ENCODE peak calls at places on chromosomes 6 and 20, in four cellular contexts. X, J, L and D are unnamed samples.

GRCh38 chr20:37907677-37908397 is 4.9 kb downstream of the VSTM2L start:
- DNase-seq in L (no peak), X (peak), J (no peak), D (no peak)

GRCh38 chr20:15834857-15835256 is 738.4 kb downstream of the KIF16B start:
- DNase-seq in X (no peak), L (no peak), J (no peak), D (no peak)

GRCh38 chr20:22805219-22805618 is 220.8 kb upstream of the FOXA2 start:
- DNase-seq in J (peak), L (no peak), X (peak), D (no peak)

GRCh38 chr20:62376112-62377063 is 9.3 kb upstream of the LAMA5 start:
- DNase-seq in J (peak), L (no peak), X (peak), D (no peak)

GRCh38 chr6:115302731-115303130 is 758.0 kb downstream of the FRK start:
- DNase-seq in L (no peak), X (no peak), J (no peak), D (no peak)

GRCh38 chr6:42774201-42774600 is 7.7 kb upstream of the BICRAL start:
- DNase-seq in L (no peak), J (no peak), X (no peak), D (no peak)

GRCh38 chr20:35618372-35619131 is 2.9 kb downstream of the SPAG4 start:
- DNase-seq in L (no peak), J (no peak), X (peak), D (no peak)

GRCh38 chr20:52438326-52438963 is 246.9 kb upstream of the ZFP64 start:
- DNase-seq in J (no peak), L (no peak), X (no peak), D (peak)

GRCh38 chr20:61424628-61425420 is 172.8 kb downstream of the CDH4 start:
- DNase-seq in L (no peak), X (no peak), J (no peak), D (no peak)

GRCh38 chr6:45714795-45715507 is 300.7 kb downstream of the CLIC5 start:
- DNase-seq in L (peak), X (peak), J (peak), D (peak)

GRCh38 chr6:100506651-100507050 is 41.9 kb upstream of the SIM1 start:
- DNase-seq in J (no peak), X (no peak), L (no peak), D (no peak)

GRCh38 chr20:34579936-34580587 is 21.5 kb downstream of the MAP1LC3A start:
- DNase-seq in L (peak), J (no peak), X (no peak), D (no peak)

GRCh38 chr20:43583982-43584432 is 6.7 kb upstream of the IFT52 start:
- DNase-seq in J (peak), X (no peak), L (no peak), D (peak)

GRCh38 chr6:160358225-160359119 is 10.3 kb downstream of the SLC22A3 start:
- DNase-seq in L (no peak), X (no peak), J (no peak), D (no peak)
- TF ChIP-seq ATF2 in L (no peak), X (no peak), J (no peak), D (no peak)

DNA sequence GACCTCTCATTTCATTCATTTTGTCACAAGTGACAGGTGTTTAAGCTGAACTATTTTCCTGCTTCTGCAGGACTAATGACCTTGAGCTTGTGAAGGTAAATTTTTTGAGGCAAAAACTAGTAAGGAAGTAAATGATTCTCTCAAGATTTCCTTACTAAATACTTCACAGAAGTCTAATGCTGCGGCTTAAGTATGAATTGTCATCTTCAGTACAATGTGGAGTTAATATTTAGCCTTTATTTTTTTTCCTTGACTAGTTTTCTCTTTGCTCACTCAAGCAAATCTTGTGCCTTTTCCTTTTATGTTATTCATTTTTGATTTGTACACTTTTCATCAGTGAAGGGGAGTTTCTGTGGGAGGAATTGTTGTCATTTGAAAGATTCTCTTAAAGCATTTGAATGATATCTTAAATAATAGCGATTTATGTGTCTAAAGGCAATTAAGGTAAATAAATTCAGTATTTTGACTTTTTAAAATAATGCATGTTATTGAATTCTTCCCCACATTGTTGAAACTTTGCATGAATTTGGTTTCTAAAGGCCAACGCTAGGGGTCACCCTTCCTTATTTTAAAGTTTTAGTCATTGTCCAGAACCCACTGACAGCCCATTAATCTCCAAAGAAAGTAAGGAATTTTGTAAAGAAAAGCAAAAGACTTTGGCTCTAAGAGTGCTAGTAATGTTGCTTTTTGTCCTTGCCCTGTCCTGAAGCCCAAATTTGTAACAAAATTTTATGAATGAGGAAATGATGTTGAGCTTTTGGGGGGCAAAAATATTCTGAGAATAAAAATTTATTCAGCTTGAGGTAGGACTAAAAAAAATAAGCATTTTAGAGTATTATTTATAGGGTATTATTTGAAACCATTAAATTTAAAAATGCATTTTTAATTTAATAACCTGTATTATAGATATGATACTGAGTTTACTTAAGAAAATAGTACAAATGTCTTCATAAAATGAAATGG is 157.4 kb upstream of the LAMA2 start:
- DNase-seq in X (no peak), J (peak), L (no peak), D (peak)
- TF ChIP-seq ATF2 in X (no peak), J (no peak), L (no peak), D (no peak)

GRCh38 chr6:14775528-14775927 is 470.3 kb upstream of the JARID2 start:
- DNase-seq in X (no peak), J (no peak), L (no peak), D (no peak)
- TF ChIP-seq ATF2 in X (no peak), J (no peak), L (no peak), D (no peak)

DNA sequence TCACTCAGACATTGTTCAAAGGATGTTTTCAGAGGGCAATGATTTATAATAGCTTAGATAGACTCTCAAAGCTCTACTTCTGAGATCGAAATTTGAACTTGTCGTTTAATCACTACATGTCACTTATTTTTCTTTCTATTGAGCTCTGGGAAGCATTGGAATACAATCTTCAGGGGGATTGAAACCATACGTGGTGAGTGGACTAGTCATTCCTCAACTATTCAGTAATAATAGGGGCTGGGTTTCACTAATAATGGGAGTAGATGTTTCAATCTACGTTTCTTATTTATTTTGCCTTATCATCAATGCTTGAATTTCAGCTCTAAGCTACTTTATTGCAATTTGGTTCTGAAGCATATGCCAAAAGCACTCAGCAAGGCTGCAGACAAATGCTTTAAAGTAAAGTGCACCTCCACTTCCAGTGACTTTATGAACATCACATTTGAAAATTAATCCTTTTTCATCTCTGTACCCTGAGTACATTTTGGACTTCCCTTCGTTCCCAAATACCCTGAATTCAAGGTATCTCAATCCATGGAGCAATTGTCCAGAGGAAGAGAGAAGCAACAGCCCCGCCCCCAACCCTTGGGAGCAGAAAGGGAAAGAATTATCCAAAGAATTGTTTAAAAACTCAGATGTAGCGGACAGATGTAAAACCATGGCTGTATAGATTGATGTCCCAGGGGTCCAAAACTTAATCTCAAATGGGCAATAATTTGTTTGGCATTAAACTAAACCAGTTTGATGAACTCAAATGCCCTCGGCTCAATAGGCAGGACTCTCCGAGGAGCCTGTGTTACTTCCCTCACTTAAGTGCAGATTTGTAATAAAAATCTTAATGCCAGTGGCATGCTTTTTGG is 68.1 kb downstream of the HFE start:
- DNase-seq in X (peak), L (no peak), J (peak), D (no peak)
- TF ChIP-seq ATF2 in X (no peak), L (no peak), J (no peak), D (no peak)

DNA sequence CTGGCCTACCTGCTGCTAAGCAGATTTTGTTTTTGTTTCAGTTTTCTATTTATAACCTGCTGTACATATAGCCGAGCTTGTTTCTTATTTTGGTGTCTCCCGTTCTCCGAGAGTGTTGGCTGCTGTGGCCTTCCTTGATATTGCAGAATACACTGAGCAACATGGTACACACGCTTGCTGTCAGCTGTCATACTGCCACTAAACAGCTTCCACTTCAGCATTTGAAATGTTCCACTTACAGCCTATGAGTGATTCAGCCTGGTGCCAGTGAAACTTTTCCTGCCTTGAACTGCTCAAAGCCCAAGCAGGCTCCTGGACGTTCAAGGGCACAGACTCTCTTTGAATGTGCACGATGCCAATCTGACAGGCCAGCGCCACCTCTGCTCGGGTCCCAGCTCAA is 87.1 kb downstream of the PSMG4 start:
- DNase-seq in X (no peak), J (no peak), L (no peak), D (no peak)
- TF ChIP-seq ATF2 in X (no peak), J (no peak), L (no peak), D (no peak)

GRCh38 chr6:89792881-89793280 is 26.7 kb downstream of the MDN1 start:
- DNase-seq in L (no peak), J (peak), X (no peak), D (peak)
- TF ChIP-seq ATF2 in L (no peak), J (no peak), X (no peak), D (no peak)

GRCh38 chr6:156534594-156534993 is 242.6 kb upstream of the ARID1B start:
- DNase-seq in X (no peak), L (no peak), J (no peak), D (no peak)
- TF ChIP-seq ATF2 in X (no peak), L (no peak), J (no peak), D (no peak)

GRCh38 chr20:56826306-56826970 is 197.3 kb downstream of the TFAP2C start:
- DNase-seq in X (no peak), J (no peak), L (no peak), D (no peak)
- TF ChIP-seq ATF2 in X (no peak), J (no peak), L (no peak), D (no peak)